ENCODE peak calls at places on chromosomes 6 and 20, in nine cellular contexts. B is stimulated activated CD4-positive, alpha-beta T cell treated with anti-CD3 and anti-CD28 coated beads, Interleukin-2, amount 100 ng/mL, for 48 hours; T is NCI-H1417; E is astrocyte of the hippocampus; N is A549; X is activated CD4-positive, alpha-beta T cell treated with anti-CD3 and anti-CD28 coated beads, Interleukin-2, amount 50 U/mL, for 24 hours; L is tibial artery; Q is Daoy; I is GM23248. A is an unnamed sample.
A peak's percentile ranks its signal among the peaks of the same experiment; 100 is the strongest.

GRCh38 chr6:143125896-143126573 is 65.3 kb downstream of the AIG1 start:
- DNase-seq in Q (peak; percentile 84), B (no peak), T (peak; percentile 16), L (no peak), I (no peak), N (no peak), E (peak; percentile 92), X (no peak), A (no peak)

GRCh38 chr6:43628392-43629103 is 516 bp downstream of the GTPBP2 start:
- DNase-seq in I (peak; percentile 62), B (peak; percentile 44), E (peak; percentile 66), Q (peak; percentile 72), X (no peak), N (peak; percentile 36), L (peak; percentile 80), T (peak; percentile 72), A (peak; percentile 51)

GRCh38 chr6:30259140-30260035 is 46.2 kb upstream of the TRIM26 start:
- DNase-seq in Q (peak; percentile 88), E (peak; percentile 91), I (peak; percentile 92), N (peak; percentile 61), T (peak; percentile 71), L (peak; percentile 85), B (peak; percentile 60), X (peak; percentile 33), A (peak; percentile 83)

GRCh38 chr6:79802657-79803310 is 144.6 kb downstream of the ELOVL4 start:
- DNase-seq in Q (no peak), E (peak; percentile 22), I (no peak), T (no peak), N (no peak), B (no peak), L (no peak), X (no peak), A (no peak)

GRCh38 chr6:90393232-90393884 is 96.7 kb upstream of the BACH2 start:
- DNase-seq in N (peak; percentile 38), X (peak; percentile 47), L (no peak), B (peak; percentile 77), Q (peak; percentile 48), E (peak; percentile 84), T (peak; percentile 43), I (peak; percentile 75), A (peak; percentile 44)

GRCh38 chr20:62627901-62628612 is 14.2 kb upstream of the SLCO4A1 start:
- DNase-seq in L (no peak), B (no peak), T (no peak), N (no peak), X (no peak), I (peak; percentile 67), Q (peak; percentile 80), E (no peak), A (no peak)

GRCh38 chr6:135830971-135831370 is 20.5 kb upstream of the PDE7B start:
- DNase-seq in T (no peak), B (no peak), Q (no peak), N (no peak), I (no peak), E (no peak), X (no peak), L (no peak), A (no peak)

GRCh38 chr6:27183082-27183832 is 64.2 kb upstream of the PRSS16 start:
- DNase-seq in T (no peak), B (no peak), Q (no peak), L (no peak), I (no peak), N (no peak), E (no peak), X (no peak), A (no peak)

GRCh38 chr20:61220131-61220530 is 31.9 kb upstream of the CDH4 start:
- DNase-seq in E (no peak), L (no peak), B (no peak), X (no peak), N (no peak), I (no peak), Q (no peak), T (no peak), A (no peak)

GRCh38 chr20:3612795-3613560 is 50.2 kb downstream of the GFRA4 start:
- DNase-seq in I (peak; percentile 17), B (no peak), X (no peak), E (no peak), Q (no peak), T (no peak), N (peak; percentile 20), L (no peak), A (no peak)

GRCh38 chr6:16735014-16735413 is 26.2 kb downstream of the ATXN1 start:
- DNase-seq in L (no peak), N (no peak), E (no peak), T (no peak), Q (no peak), B (no peak), I (no peak), X (no peak), A (no peak)

GRCh38 chr6:154156135-154156948 is 117.3 kb downstream of the OPRM1 start:
- DNase-seq in X (peak; percentile 24), I (peak; percentile 53), L (no peak), N (peak; percentile 37), B (peak; percentile 53), E (peak; percentile 51), T (peak; percentile 44), Q (peak; percentile 69), A (peak; percentile 65)

GRCh38 chr20:7856756-7857155 is 83.5 kb downstream of the HAO1 start:
- DNase-seq in T (no peak), N (peak; percentile 50), Q (peak; percentile 9), X (no peak), I (peak; percentile 82), E (peak; percentile 16), L (no peak), B (no peak), A (no peak)

GRCh38 chr20:10924628-10925266 is 250.9 kb upstream of the JAG1 start:
- DNase-seq in X (no peak), L (no peak), I (peak; percentile 86), B (no peak), Q (peak; percentile 49), E (peak; percentile 46), T (peak; percentile 81), N (peak; percentile 82), A (peak; percentile 20)

GRCh38 chr6:164108869-164109769 is 694.6 kb downstream of the QKI start:
- DNase-seq in N (peak; percentile 15), X (no peak), L (no peak), T (no peak), E (peak; percentile 78), Q (peak; percentile 72), I (peak; percentile 35), B (no peak), A (no peak)

GRCh38 chr20:54347216-54347833 is 128.1 kb upstream of the DOK5 start:
- DNase-seq in N (no peak), I (peak; percentile 65), Q (no peak), E (no peak), B (no peak), T (no peak), L (no peak), X (no peak), A (no peak)

GRCh38 chr20:9079038-9079731 is 10.3 kb downstream of the PLCB4 start:
- DNase-seq in L (no peak), B (no peak), I (no peak), N (no peak), X (no peak), Q (no peak), E (no peak), T (peak; percentile 62), A (no peak)

GRCh38 chr6:31769684-31770371 is 7.3 kb downstream of the VWA7 start:
- DNase-seq in X (peak; percentile 76), Q (peak; percentile 78), T (peak; percentile 33), B (peak; percentile 82), N (peak; percentile 68), L (peak; percentile 82), I (peak; percentile 60), E (peak; percentile 37), A (peak; percentile 96)

GRCh38 chr6:151566557-151566956 is 72.7 kb downstream of the CCDC170 start:
- DNase-seq in B (no peak), X (no peak), E (no peak), I (no peak), T (no peak), L (no peak), Q (no peak), N (no peak), A (no peak)

GRCh38 chr6:133983099-133983939 is 30.3 kb downstream of the TBPL1 start:
- DNase-seq in I (no peak), T (no peak), N (no peak), X (no peak), L (no peak), E (no peak), Q (peak; percentile 91), B (peak; percentile 27), A (no peak)

GRCh38 chr6:293185-294174 is 1.2 kb downstream of the DUSP22 start:
- DNase-seq in X (peak; percentile 22), B (peak; percentile 13), E (peak; percentile 57), L (peak; percentile 71), N (no peak), I (peak; percentile 50), Q (peak; percentile 64), T (no peak), A (peak; percentile 11)

GRCh38 chr6:132937466-132937906 is 123.1 kb downstream of the RPS12 start:
- DNase-seq in E (peak; percentile 75), T (peak; percentile 71), B (peak; percentile 7), I (peak; percentile 63), Q (peak; percentile 59), X (no peak), L (no peak), N (peak; percentile 46), A (peak; percentile 54)

GRCh38 chr20:11454966-11455799 is 462.5 kb upstream of the BTBD3 start:
- DNase-seq in N (peak; percentile 91), B (no peak), I (peak; percentile 74), Q (peak; percentile 77), T (no peak), X (no peak), L (no peak), E (peak; percentile 76), A (peak; percentile 39)

GRCh38 chr6:37566209-37566859 is 66.6 kb upstream of the CCDC167 start:
- DNase-seq in I (peak; percentile 70), B (peak; percentile 76), T (peak; percentile 79), L (no peak), X (peak; percentile 55), E (peak; percentile 85), Q (peak; percentile 78), N (no peak), A (peak; percentile 80)

GRCh38 chr20:36482044-36482473 is 59.3 kb upstream of the MYL9 start:
- DNase-seq in B (no peak), N (no peak), T (peak; percentile 67), X (no peak), I (no peak), L (peak; percentile 85), Q (no peak), E (no peak), A (no peak)

GRCh38 chr6:63573899-63574553 is 1.7 kb downstream of the LOC128125822 start:
- DNase-seq in T (peak; percentile 40), X (no peak), I (peak; percentile 75), Q (peak; percentile 44), E (peak; percentile 76), B (peak; percentile 44), L (no peak), N (peak; percentile 84), A (no peak)

GRCh38 chr6:129749749-129750120 is 39.8 kb upstream of the ARHGAP18 start:
- DNase-seq in I (peak; percentile 73), L (no peak), Q (peak; percentile 66), N (no peak), T (no peak), X (no peak), B (no peak), E (peak; percentile 36), A (no peak)

GRCh38 chr6:159065091-159065490 is 20.3 kb upstream of the TAGAP start:
- DNase-seq in E (no peak), Q (no peak), T (no peak), X (no peak), I (no peak), B (no peak), N (no peak), L (no peak), A (no peak)

GRCh38 chr6:163392533-163392932 is 22.0 kb upstream of the QKI start:
- DNase-seq in Q (peak; percentile 51), N (no peak), T (peak; percentile 5), E (peak; percentile 67), L (no peak), I (peak; percentile 33), X (no peak), B (no peak), A (peak; percentile 46)

GRCh38 chr6:89506716-89507597 is 74.0 kb downstream of the ANKRD6 start:
- DNase-seq in L (no peak), B (no peak), X (no peak), N (no peak), Q (no peak), I (no peak), T (no peak), E (no peak), A (peak; percentile 33)

GRCh38 chr6:72787521-72788031 is 165.7 kb downstream of the KCNQ5 start:
- DNase-seq in I (peak; percentile 81), Q (peak; percentile 87), L (no peak), T (no peak), E (peak; percentile 88), X (no peak), B (no peak), N (peak; percentile 47), A (no peak)